ENCODE peak calls at places on chromosomes 11 and 22, in ten cellular contexts. One of them, this sample, is unnamed.

GRCh38 chr22:29689872-29690213 is 30.0 kb upstream of the CABP7 start:
- DNase-seq in activated effector memory CD4-positive, alpha-beta T cell treated with anti-CD3 and anti-CD28 coated beads, Interleukin-2, amount 50 U/mL, for 16 hours: peak; percentile 74
- DNase-seq in amniotic epithelial cell: peak; percentile 37
- DNase-seq in CD4-positive, alpha-beta T cell: peak; percentile 38
- DNase-seq in RPMI7951: no peak
- DNase-seq in heart left ventricle: peak; percentile 54
- DNase-seq in cardiac muscle cell: peak; percentile 67
- DNase-seq in stimulated activated CD4-positive, alpha-beta T cell treated with anti-CD3 and anti-CD28 coated beads, Interleukin-12 subunit alpha, Interleukin-12 subunit beta, amount 100 ng/mL, for 48 hours: peak; percentile 28
- DNase-seq in NCI-H1048: no peak
- DNase-seq in left cardiac atrium: peak; percentile 58
- DNase-seq in this sample: no peak

GRCh38 chr11:125167954-125168821 is 3.6 kb downstream of the PKNOX2 start:
- DNase-seq in activated effector memory CD4-positive, alpha-beta T cell treated with anti-CD3 and anti-CD28 coated beads, Interleukin-2, amount 50 U/mL, for 16 hours: no peak
- DNase-seq in heart left ventricle: no peak
- DNase-seq in stimulated activated CD4-positive, alpha-beta T cell treated with anti-CD3 and anti-CD28 coated beads, Interleukin-12 subunit alpha, Interleukin-12 subunit beta, amount 100 ng/mL, for 48 hours: no peak
- DNase-seq in cardiac muscle cell: peak; percentile 58
- DNase-seq in CD4-positive, alpha-beta T cell: no peak
- DNase-seq in RPMI7951: peak; percentile 86
- DNase-seq in amniotic epithelial cell: no peak
- DNase-seq in NCI-H1048: no peak
- DNase-seq in left cardiac atrium: no peak
- DNase-seq in this sample: no peak

GRCh38 chr11:67306769-67307544 is 3.6 kb downstream of the SSH3 start:
- DNase-seq in left cardiac atrium: no peak
- DNase-seq in RPMI7951: no peak
- DNase-seq in heart left ventricle: no peak
- DNase-seq in stimulated activated CD4-positive, alpha-beta T cell treated with anti-CD3 and anti-CD28 coated beads, Interleukin-12 subunit alpha, Interleukin-12 subunit beta, amount 100 ng/mL, for 48 hours: no peak
- DNase-seq in amniotic epithelial cell: no peak
- DNase-seq in activated effector memory CD4-positive, alpha-beta T cell treated with anti-CD3 and anti-CD28 coated beads, Interleukin-2, amount 50 U/mL, for 16 hours: peak; percentile 47
- DNase-seq in cardiac muscle cell: no peak
- DNase-seq in CD4-positive, alpha-beta T cell: no peak
- DNase-seq in NCI-H1048: no peak
- DNase-seq in this sample: no peak

GRCh38 chr22:45616432-45616831 is 55.2 kb upstream of the ATXN10 start:
- DNase-seq in CD4-positive, alpha-beta T cell: no peak
- DNase-seq in activated effector memory CD4-positive, alpha-beta T cell treated with anti-CD3 and anti-CD28 coated beads, Interleukin-2, amount 50 U/mL, for 16 hours: no peak
- DNase-seq in NCI-H1048: no peak
- DNase-seq in cardiac muscle cell: no peak
- DNase-seq in left cardiac atrium: no peak
- DNase-seq in amniotic epithelial cell: no peak
- DNase-seq in RPMI7951: no peak
- DNase-seq in stimulated activated CD4-positive, alpha-beta T cell treated with anti-CD3 and anti-CD28 coated beads, Interleukin-12 subunit alpha, Interleukin-12 subunit beta, amount 100 ng/mL, for 48 hours: no peak
- DNase-seq in heart left ventricle: no peak
- DNase-seq in this sample: no peak

GRCh38 chr11:48019597-48019996 is 39.2 kb downstream of the PTPRJ start:
- DNase-seq in activated effector memory CD4-positive, alpha-beta T cell treated with anti-CD3 and anti-CD28 coated beads, Interleukin-2, amount 50 U/mL, for 16 hours: no peak
- DNase-seq in left cardiac atrium: no peak
- DNase-seq in RPMI7951: no peak
- DNase-seq in cardiac muscle cell: no peak
- DNase-seq in heart left ventricle: no peak
- DNase-seq in amniotic epithelial cell: no peak
- DNase-seq in stimulated activated CD4-positive, alpha-beta T cell treated with anti-CD3 and anti-CD28 coated beads, Interleukin-12 subunit alpha, Interleukin-12 subunit beta, amount 100 ng/mL, for 48 hours: no peak
- DNase-seq in NCI-H1048: no peak
- DNase-seq in CD4-positive, alpha-beta T cell: no peak
- DNase-seq in this sample: no peak

GRCh38 chr11:45247433-45247832 is 38.7 kb downstream of the SYT13 start:
- DNase-seq in NCI-H1048: no peak
- DNase-seq in heart left ventricle: no peak
- DNase-seq in cardiac muscle cell: peak; percentile 8
- DNase-seq in stimulated activated CD4-positive, alpha-beta T cell treated with anti-CD3 and anti-CD28 coated beads, Interleukin-12 subunit alpha, Interleukin-12 subunit beta, amount 100 ng/mL, for 48 hours: no peak
- DNase-seq in left cardiac atrium: no peak
- DNase-seq in RPMI7951: peak; percentile 47
- DNase-seq in activated effector memory CD4-positive, alpha-beta T cell treated with anti-CD3 and anti-CD28 coated beads, Interleukin-2, amount 50 U/mL, for 16 hours: no peak
- DNase-seq in amniotic epithelial cell: no peak
- DNase-seq in CD4-positive, alpha-beta T cell: no peak
- DNase-seq in this sample: no peak

GRCh38 chr11:69076129-69076791 is 27.5 kb downstream of the TPCN2 start:
- DNase-seq in NCI-H1048: no peak
- DNase-seq in cardiac muscle cell: peak; percentile 56
- DNase-seq in left cardiac atrium: no peak
- DNase-seq in RPMI7951: peak; percentile 80
- DNase-seq in activated effector memory CD4-positive, alpha-beta T cell treated with anti-CD3 and anti-CD28 coated beads, Interleukin-2, amount 50 U/mL, for 16 hours: no peak
- DNase-seq in CD4-positive, alpha-beta T cell: no peak
- DNase-seq in amniotic epithelial cell: peak; percentile 58
- DNase-seq in heart left ventricle: no peak
- DNase-seq in stimulated activated CD4-positive, alpha-beta T cell treated with anti-CD3 and anti-CD28 coated beads, Interleukin-12 subunit alpha, Interleukin-12 subunit beta, amount 100 ng/mL, for 48 hours: no peak
- DNase-seq in this sample: peak; percentile 87

GRCh38 chr11:120569903-120570302 is 58.4 kb downstream of the GRIK4 start:
- DNase-seq in RPMI7951: no peak
- DNase-seq in CD4-positive, alpha-beta T cell: no peak
- DNase-seq in activated effector memory CD4-positive, alpha-beta T cell treated with anti-CD3 and anti-CD28 coated beads, Interleukin-2, amount 50 U/mL, for 16 hours: peak; percentile 22
- DNase-seq in amniotic epithelial cell: no peak
- DNase-seq in stimulated activated CD4-positive, alpha-beta T cell treated with anti-CD3 and anti-CD28 coated beads, Interleukin-12 subunit alpha, Interleukin-12 subunit beta, amount 100 ng/mL, for 48 hours: no peak
- DNase-seq in left cardiac atrium: no peak
- DNase-seq in heart left ventricle: no peak
- DNase-seq in NCI-H1048: no peak
- DNase-seq in cardiac muscle cell: no peak
- DNase-seq in this sample: no peak

GRCh38 chr11:74896311-74896710 is 52.6 kb downstream of the XRRA1 start:
- DNase-seq in NCI-H1048: no peak
- DNase-seq in CD4-positive, alpha-beta T cell: no peak
- DNase-seq in stimulated activated CD4-positive, alpha-beta T cell treated with anti-CD3 and anti-CD28 coated beads, Interleukin-12 subunit alpha, Interleukin-12 subunit beta, amount 100 ng/mL, for 48 hours: no peak
- DNase-seq in RPMI7951: no peak
- DNase-seq in heart left ventricle: peak; percentile 23
- DNase-seq in left cardiac atrium: no peak
- DNase-seq in cardiac muscle cell: no peak
- DNase-seq in amniotic epithelial cell: no peak
- DNase-seq in activated effector memory CD4-positive, alpha-beta T cell treated with anti-CD3 and anti-CD28 coated beads, Interleukin-2, amount 50 U/mL, for 16 hours: no peak
- DNase-seq in this sample: no peak

GRCh38 chr11:18523079-18523478 is 3.7 kb downstream of the TSG101 start:
- DNase-seq in amniotic epithelial cell: peak; percentile 7
- DNase-seq in stimulated activated CD4-positive, alpha-beta T cell treated with anti-CD3 and anti-CD28 coated beads, Interleukin-12 subunit alpha, Interleukin-12 subunit beta, amount 100 ng/mL, for 48 hours: no peak
- DNase-seq in activated effector memory CD4-positive, alpha-beta T cell treated with anti-CD3 and anti-CD28 coated beads, Interleukin-2, amount 50 U/mL, for 16 hours: no peak
- DNase-seq in RPMI7951: no peak
- DNase-seq in CD4-positive, alpha-beta T cell: no peak
- DNase-seq in heart left ventricle: no peak
- DNase-seq in NCI-H1048: no peak
- DNase-seq in cardiac muscle cell: no peak
- DNase-seq in left cardiac atrium: no peak
- DNase-seq in this sample: no peak

GRCh38 chr22:37818397-37819099 is 4.6 kb upstream of the GALR3 start:
- DNase-seq in CD4-positive, alpha-beta T cell: peak; percentile 60
- DNase-seq in amniotic epithelial cell: peak; percentile 45
- DNase-seq in stimulated activated CD4-positive, alpha-beta T cell treated with anti-CD3 and anti-CD28 coated beads, Interleukin-12 subunit alpha, Interleukin-12 subunit beta, amount 100 ng/mL, for 48 hours: peak; percentile 46
- DNase-seq in RPMI7951: no peak
- DNase-seq in cardiac muscle cell: peak; percentile 65
- DNase-seq in activated effector memory CD4-positive, alpha-beta T cell treated with anti-CD3 and anti-CD28 coated beads, Interleukin-2, amount 50 U/mL, for 16 hours: peak; percentile 87
- DNase-seq in heart left ventricle: peak; percentile 75
- DNase-seq in NCI-H1048: no peak
- DNase-seq in left cardiac atrium: peak; percentile 76
- DNase-seq in this sample: no peak

GRCh38 chr22:37232140-37232998 is 11.7 kb downstream of the RAC2 start:
- DNase-seq in heart left ventricle: no peak
- DNase-seq in RPMI7951: no peak
- DNase-seq in amniotic epithelial cell: no peak
- DNase-seq in activated effector memory CD4-positive, alpha-beta T cell treated with anti-CD3 and anti-CD28 coated beads, Interleukin-2, amount 50 U/mL, for 16 hours: peak; percentile 63
- DNase-seq in cardiac muscle cell: no peak
- DNase-seq in CD4-positive, alpha-beta T cell: no peak
- DNase-seq in stimulated activated CD4-positive, alpha-beta T cell treated with anti-CD3 and anti-CD28 coated beads, Interleukin-12 subunit alpha, Interleukin-12 subunit beta, amount 100 ng/mL, for 48 hours: no peak
- DNase-seq in left cardiac atrium: no peak
- DNase-seq in NCI-H1048: no peak
- DNase-seq in this sample: no peak

GRCh38 chr11:120657306-120658070 is 145.9 kb downstream of the GRIK4 start:
- DNase-seq in left cardiac atrium: no peak
- DNase-seq in NCI-H1048: no peak
- DNase-seq in cardiac muscle cell: no peak
- DNase-seq in amniotic epithelial cell: no peak
- DNase-seq in heart left ventricle: no peak
- DNase-seq in CD4-positive, alpha-beta T cell: no peak
- DNase-seq in activated effector memory CD4-positive, alpha-beta T cell treated with anti-CD3 and anti-CD28 coated beads, Interleukin-2, amount 50 U/mL, for 16 hours: no peak
- DNase-seq in RPMI7951: no peak
- DNase-seq in stimulated activated CD4-positive, alpha-beta T cell treated with anti-CD3 and anti-CD28 coated beads, Interleukin-12 subunit alpha, Interleukin-12 subunit beta, amount 100 ng/mL, for 48 hours: no peak
- DNase-seq in this sample: no peak

GRCh38 chr11:58965246-58965985 is 26.1 kb downstream of the GLYATL1 start:
- DNase-seq in amniotic epithelial cell: no peak
- DNase-seq in heart left ventricle: no peak
- DNase-seq in CD4-positive, alpha-beta T cell: no peak
- DNase-seq in RPMI7951: peak; percentile 50
- DNase-seq in left cardiac atrium: no peak
- DNase-seq in activated effector memory CD4-positive, alpha-beta T cell treated with anti-CD3 and anti-CD28 coated beads, Interleukin-2, amount 50 U/mL, for 16 hours: no peak
- DNase-seq in cardiac muscle cell: no peak
- DNase-seq in NCI-H1048: no peak
- DNase-seq in stimulated activated CD4-positive, alpha-beta T cell treated with anti-CD3 and anti-CD28 coated beads, Interleukin-12 subunit alpha, Interleukin-12 subunit beta, amount 100 ng/mL, for 48 hours: no peak
- DNase-seq in this sample: peak; percentile 24

GRCh38 chr22:21921184-21921721 is 31.4 kb downstream of the PPM1F start:
- DNase-seq in CD4-positive, alpha-beta T cell: no peak
- DNase-seq in cardiac muscle cell: no peak
- DNase-seq in stimulated activated CD4-positive, alpha-beta T cell treated with anti-CD3 and anti-CD28 coated beads, Interleukin-12 subunit alpha, Interleukin-12 subunit beta, amount 100 ng/mL, for 48 hours: no peak
- DNase-seq in RPMI7951: no peak
- DNase-seq in NCI-H1048: no peak
- DNase-seq in heart left ventricle: no peak
- DNase-seq in amniotic epithelial cell: no peak
- DNase-seq in left cardiac atrium: no peak
- DNase-seq in activated effector memory CD4-positive, alpha-beta T cell treated with anti-CD3 and anti-CD28 coated beads, Interleukin-2, amount 50 U/mL, for 16 hours: no peak
- DNase-seq in this sample: no peak

GRCh38 chr11:4092031-4092430 is 2.6 kb upstream of the RRM1 start:
- DNase-seq in heart left ventricle: no peak
- DNase-seq in activated effector memory CD4-positive, alpha-beta T cell treated with anti-CD3 and anti-CD28 coated beads, Interleukin-2, amount 50 U/mL, for 16 hours: no peak
- DNase-seq in cardiac muscle cell: no peak
- DNase-seq in amniotic epithelial cell: no peak
- DNase-seq in NCI-H1048: no peak
- DNase-seq in stimulated activated CD4-positive, alpha-beta T cell treated with anti-CD3 and anti-CD28 coated beads, Interleukin-12 subunit alpha, Interleukin-12 subunit beta, amount 100 ng/mL, for 48 hours: no peak
- DNase-seq in left cardiac atrium: no peak
- DNase-seq in RPMI7951: no peak
- DNase-seq in CD4-positive, alpha-beta T cell: no peak
- DNase-seq in this sample: no peak

GRCh38 chr11:5700422-5701064 is 11.0 kb downstream of the TRIM22 start:
- DNase-seq in NCI-H1048: no peak
- DNase-seq in stimulated activated CD4-positive, alpha-beta T cell treated with anti-CD3 and anti-CD28 coated beads, Interleukin-12 subunit alpha, Interleukin-12 subunit beta, amount 100 ng/mL, for 48 hours: no peak
- DNase-seq in activated effector memory CD4-positive, alpha-beta T cell treated with anti-CD3 and anti-CD28 coated beads, Interleukin-2, amount 50 U/mL, for 16 hours: no peak
- DNase-seq in CD4-positive, alpha-beta T cell: no peak
- DNase-seq in cardiac muscle cell: no peak
- DNase-seq in RPMI7951: no peak
- DNase-seq in amniotic epithelial cell: no peak
- DNase-seq in left cardiac atrium: no peak
- DNase-seq in heart left ventricle: no peak
- DNase-seq in this sample: no peak

GRCh38 chr11:69374110-69374981 is 80.4 kb downstream of the MYEOV start:
- DNase-seq in heart left ventricle: no peak
- DNase-seq in amniotic epithelial cell: no peak
- DNase-seq in CD4-positive, alpha-beta T cell: no peak
- DNase-seq in left cardiac atrium: no peak
- DNase-seq in RPMI7951: no peak
- DNase-seq in NCI-H1048: no peak
- DNase-seq in cardiac muscle cell: no peak
- DNase-seq in stimulated activated CD4-positive, alpha-beta T cell treated with anti-CD3 and anti-CD28 coated beads, Interleukin-12 subunit alpha, Interleukin-12 subunit beta, amount 100 ng/mL, for 48 hours: no peak
- DNase-seq in activated effector memory CD4-positive, alpha-beta T cell treated with anti-CD3 and anti-CD28 coated beads, Interleukin-2, amount 50 U/mL, for 16 hours: peak; percentile 48
- DNase-seq in this sample: no peak

GRCh38 chr11:70614034-70614681 is 215.8 kb downstream of the CTTN start:
- DNase-seq in amniotic epithelial cell: no peak
- DNase-seq in activated effector memory CD4-positive, alpha-beta T cell treated with anti-CD3 and anti-CD28 coated beads, Interleukin-2, amount 50 U/mL, for 16 hours: no peak
- DNase-seq in heart left ventricle: no peak
- DNase-seq in stimulated activated CD4-positive, alpha-beta T cell treated with anti-CD3 and anti-CD28 coated beads, Interleukin-12 subunit alpha, Interleukin-12 subunit beta, amount 100 ng/mL, for 48 hours: no peak
- DNase-seq in RPMI7951: no peak
- DNase-seq in NCI-H1048: no peak
- DNase-seq in left cardiac atrium: no peak
- DNase-seq in CD4-positive, alpha-beta T cell: no peak
- DNase-seq in cardiac muscle cell: no peak
- DNase-seq in this sample: no peak

GRCh38 chr22:49492308-49492707 is 335.4 kb downstream of the BRD1 start:
- DNase-seq in left cardiac atrium: no peak
- DNase-seq in activated effector memory CD4-positive, alpha-beta T cell treated with anti-CD3 and anti-CD28 coated beads, Interleukin-2, amount 50 U/mL, for 16 hours: no peak
- DNase-seq in cardiac muscle cell: no peak
- DNase-seq in RPMI7951: no peak
- DNase-seq in amniotic epithelial cell: no peak
- DNase-seq in NCI-H1048: no peak
- DNase-seq in CD4-positive, alpha-beta T cell: no peak
- DNase-seq in stimulated activated CD4-positive, alpha-beta T cell treated with anti-CD3 and anti-CD28 coated beads, Interleukin-12 subunit alpha, Interleukin-12 subunit beta, amount 100 ng/mL, for 48 hours: no peak
- DNase-seq in heart left ventricle: no peak
- DNase-seq in this sample: no peak

GRCh38 chr11:33704240-33705002 is 3.8 kb upstream of the C11orf91 start:
- DNase-seq in heart left ventricle: no peak
- DNase-seq in activated effector memory CD4-positive, alpha-beta T cell treated with anti-CD3 and anti-CD28 coated beads, Interleukin-2, amount 50 U/mL, for 16 hours: no peak
- DNase-seq in NCI-H1048: no peak
- DNase-seq in stimulated activated CD4-positive, alpha-beta T cell treated with anti-CD3 and anti-CD28 coated beads, Interleukin-12 subunit alpha, Interleukin-12 subunit beta, amount 100 ng/mL, for 48 hours: no peak
- DNase-seq in RPMI7951: peak; percentile 50
- DNase-seq in cardiac muscle cell: no peak
- DNase-seq in amniotic epithelial cell: no peak
- DNase-seq in left cardiac atrium: no peak
- DNase-seq in CD4-positive, alpha-beta T cell: no peak
- DNase-seq in this sample: no peak

GRCh38 chr11:11148598-11148997 is 204.5 kb downstream of the CSNK2A3 start:
- DNase-seq in RPMI7951: no peak
- DNase-seq in heart left ventricle: no peak
- DNase-seq in amniotic epithelial cell: no peak
- DNase-seq in CD4-positive, alpha-beta T cell: no peak
- DNase-seq in stimulated activated CD4-positive, alpha-beta T cell treated with anti-CD3 and anti-CD28 coated beads, Interleukin-12 subunit alpha, Interleukin-12 subunit beta, amount 100 ng/mL, for 48 hours: no peak
- DNase-seq in cardiac muscle cell: no peak
- DNase-seq in activated effector memory CD4-positive, alpha-beta T cell treated with anti-CD3 and anti-CD28 coated beads, Interleukin-2, amount 50 U/mL, for 16 hours: no peak
- DNase-seq in left cardiac atrium: no peak
- DNase-seq in NCI-H1048: no peak
- DNase-seq in this sample: no peak

GRCh38 chr11:69434341-69434960 is 47.0 kb upstream of the LINC01488 start:
- DNase-seq in RPMI7951: no peak
- DNase-seq in activated effector memory CD4-positive, alpha-beta T cell treated with anti-CD3 and anti-CD28 coated beads, Interleukin-2, amount 50 U/mL, for 16 hours: no peak
- DNase-seq in CD4-positive, alpha-beta T cell: no peak
- DNase-seq in cardiac muscle cell: no peak
- DNase-seq in amniotic epithelial cell: no peak
- DNase-seq in NCI-H1048: no peak
- DNase-seq in left cardiac atrium: no peak
- DNase-seq in heart left ventricle: peak; percentile 15
- DNase-seq in stimulated activated CD4-positive, alpha-beta T cell treated with anti-CD3 and anti-CD28 coated beads, Interleukin-12 subunit alpha, Interleukin-12 subunit beta, amount 100 ng/mL, for 48 hours: no peak
- DNase-seq in this sample: no peak

GRCh38 chr11:86438685-86439084 is 64.0 kb downstream of the CCDC81 start:
- DNase-seq in NCI-H1048: no peak
- DNase-seq in RPMI7951: peak; percentile 44
- DNase-seq in activated effector memory CD4-positive, alpha-beta T cell treated with anti-CD3 and anti-CD28 coated beads, Interleukin-2, amount 50 U/mL, for 16 hours: no peak
- DNase-seq in left cardiac atrium: no peak
- DNase-seq in cardiac muscle cell: peak; percentile 27
- DNase-seq in amniotic epithelial cell: peak; percentile 90
- DNase-seq in heart left ventricle: no peak
- DNase-seq in stimulated activated CD4-positive, alpha-beta T cell treated with anti-CD3 and anti-CD28 coated beads, Interleukin-12 subunit alpha, Interleukin-12 subunit beta, amount 100 ng/mL, for 48 hours: no peak
- DNase-seq in CD4-positive, alpha-beta T cell: no peak
- DNase-seq in this sample: peak; percentile 81

GRCh38 chr22:33492210-33492651 is 428.0 kb downstream of the LARGE1 start:
- DNase-seq in cardiac muscle cell: no peak
- DNase-seq in CD4-positive, alpha-beta T cell: no peak
- DNase-seq in heart left ventricle: no peak
- DNase-seq in stimulated activated CD4-positive, alpha-beta T cell treated with anti-CD3 and anti-CD28 coated beads, Interleukin-12 subunit alpha, Interleukin-12 subunit beta, amount 100 ng/mL, for 48 hours: no peak
- DNase-seq in left cardiac atrium: no peak
- DNase-seq in activated effector memory CD4-positive, alpha-beta T cell treated with anti-CD3 and anti-CD28 coated beads, Interleukin-2, amount 50 U/mL, for 16 hours: no peak
- DNase-seq in NCI-H1048: no peak
- DNase-seq in amniotic epithelial cell: no peak
- DNase-seq in RPMI7951: no peak
- DNase-seq in this sample: no peak

GRCh38 chr22:48761546-48761945 is 1066.1 kb downstream of the BRD1 start:
- DNase-seq in cardiac muscle cell: no peak
- DNase-seq in amniotic epithelial cell: no peak
- DNase-seq in left cardiac atrium: no peak
- DNase-seq in NCI-H1048: no peak
- DNase-seq in heart left ventricle: no peak
- DNase-seq in stimulated activated CD4-positive, alpha-beta T cell treated with anti-CD3 and anti-CD28 coated beads, Interleukin-12 subunit alpha, Interleukin-12 subunit beta, amount 100 ng/mL, for 48 hours: no peak
- DNase-seq in RPMI7951: no peak
- DNase-seq in activated effector memory CD4-positive, alpha-beta T cell treated with anti-CD3 and anti-CD28 coated beads, Interleukin-2, amount 50 U/mL, for 16 hours: no peak
- DNase-seq in CD4-positive, alpha-beta T cell: no peak
- DNase-seq in this sample: no peak

GRCh38 chr22:35949243-35949642 is 79.4 kb downstream of the RBFOX2 start:
- DNase-seq in cardiac muscle cell: no peak
- DNase-seq in activated effector memory CD4-positive, alpha-beta T cell treated with anti-CD3 and anti-CD28 coated beads, Interleukin-2, amount 50 U/mL, for 16 hours: no peak
- DNase-seq in RPMI7951: no peak
- DNase-seq in NCI-H1048: no peak
- DNase-seq in heart left ventricle: no peak
- DNase-seq in CD4-positive, alpha-beta T cell: no peak
- DNase-seq in left cardiac atrium: no peak
- DNase-seq in stimulated activated CD4-positive, alpha-beta T cell treated with anti-CD3 and anti-CD28 coated beads, Interleukin-12 subunit alpha, Interleukin-12 subunit beta, amount 100 ng/mL, for 48 hours: no peak
- DNase-seq in amniotic epithelial cell: no peak
- DNase-seq in this sample: no peak

GRCh38 chr22:23242473-23243001 is 62.2 kb downstream of the BCR start:
- DNase-seq in amniotic epithelial cell: peak; percentile 35
- DNase-seq in cardiac muscle cell: no peak
- DNase-seq in CD4-positive, alpha-beta T cell: no peak
- DNase-seq in NCI-H1048: no peak
- DNase-seq in RPMI7951: no peak
- DNase-seq in left cardiac atrium: no peak
- DNase-seq in activated effector memory CD4-positive, alpha-beta T cell treated with anti-CD3 and anti-CD28 coated beads, Interleukin-2, amount 50 U/mL, for 16 hours: no peak
- DNase-seq in stimulated activated CD4-positive, alpha-beta T cell treated with anti-CD3 and anti-CD28 coated beads, Interleukin-12 subunit alpha, Interleukin-12 subunit beta, amount 100 ng/mL, for 48 hours: no peak
- DNase-seq in heart left ventricle: no peak
- DNase-seq in this sample: no peak